ENCODE peak calls at places on chromosomes 4 and X, in ten cellular contexts. E is T-helper 1 cell; O is stimulated activated CD8-positive, alpha-beta memory T cell treated with anti-CD3 and anti-CD28 coated beads, Interleukin-12 subunit alpha, Interleukin-12 subunit beta, amount 100 ng/mL, for 1 hour; Y is EH; D is NCI-H460; G is right lobe of liver; L is fibroblast of the aortic adventitia; R is substantia nigra; J is osteocyte; Q is ecto neural progenitor cell. P is an unnamed sample.

GRCh38 chrX:152936306-152936705 is 38.4 kb downstream of the ZNF185 start:
- DNase-seq in Q (no peak), Y (no peak), D (no peak), G (no peak), R (no peak), J (no peak), L (no peak), O (no peak), E (no peak), P (no peak)

GRCh38 chr4:176789955-176790354 is 2.8 kb downstream of the VEGFC start:
- DNase-seq in R (no peak), D (peak; percentile 46), Q (no peak), J (no peak), Y (peak; percentile 93), O (no peak), G (no peak), L (peak; percentile 76), E (no peak), P (peak; percentile 66)

GRCh38 chr4:156976147-156976546 is 4.5 kb upstream of the PDGFC start:
- DNase-seq in R (no peak), O (no peak), J (no peak), Q (no peak), G (no peak), L (peak; percentile 73), D (no peak), E (no peak), Y (peak; percentile 86), P (no peak)

GRCh38 chr4:8038083-8038482 is 98.4 kb upstream of the AFAP1 start:
- DNase-seq in Y (no peak), D (no peak), O (no peak), E (no peak), R (no peak), G (no peak), J (no peak), L (no peak), Q (no peak), P (no peak)

GRCh38 chr4:74433043-74433442 is 11.9 kb upstream of the AREG start:
- DNase-seq in Y (peak; percentile 65), G (no peak), E (no peak), R (no peak), Q (no peak), J (no peak), O (no peak), D (no peak), L (peak; percentile 26), P (no peak)

GRCh38 chr4:47474799-47475198 is 10.3 kb upstream of the ATP10D start:
- DNase-seq in Y (no peak), G (no peak), D (no peak), Q (no peak), L (no peak), E (no peak), O (no peak), J (no peak), R (no peak), P (no peak)

GRCh38 chr4:166501941-166502382 is 628.9 kb downstream of the TLL1 start:
- DNase-seq in D (peak; percentile 29), E (no peak), O (no peak), L (peak; percentile 22), J (no peak), Q (peak; percentile 65), R (no peak), G (no peak), Y (no peak), P (no peak)

GRCh38 chr4:8117278-8117682 is 41.3 kb downstream of the ABLIM2 start:
- DNase-seq in E (no peak), O (no peak), Y (peak; percentile 48), R (no peak), L (no peak), D (peak; percentile 11), Q (peak; percentile 72), G (no peak), J (no peak), P (peak; percentile 55)

GRCh38 chrX:43677993-43678392 is 21.9 kb downstream of the MAOA start:
- DNase-seq in J (no peak), R (no peak), L (no peak), G (no peak), D (no peak), Y (no peak), Q (no peak), O (no peak), E (no peak), P (no peak)

GRCh38 chr4:139301821-139302611 is at the start of gene NDUFC1:
- DNase-seq in Q (peak; percentile 69), E (peak; percentile 48), Y (peak; percentile 62), L (peak; percentile 45), R (peak; percentile 24), J (peak; percentile 85), D (no peak), O (no peak), G (peak; percentile 62), P (peak; percentile 65)

GRCh38 chrX:46803140-46803539 is 33.7 kb upstream of the RP2 start:
- DNase-seq in O (no peak), R (no peak), G (no peak), E (no peak), D (peak; percentile 17), Y (no peak), J (no peak), Q (no peak), L (peak; percentile 5), P (no peak)

GRCh38 chrX:131739823-131740222 is 195.9 kb downstream of the OR13H1 start:
- DNase-seq in O (no peak), L (no peak), Q (no peak), R (no peak), G (no peak), E (no peak), Y (no peak), J (peak; percentile 36), D (no peak), P (no peak)

GRCh38 chr4:77697860-77698599 is 92.4 kb downstream of the CXCL13 start:
- DNase-seq in O (no peak), L (peak; percentile 81), Y (peak; percentile 72), J (no peak), D (peak; percentile 25), E (no peak), R (peak; percentile 4), G (peak; percentile 56), Q (no peak), P (peak; percentile 59)

GRCh38 chr4:147739239-147739823 is 7.4 kb downstream of the ARHGAP10 start:
- DNase-seq in D (no peak), Y (peak; percentile 24), J (no peak), O (no peak), R (no peak), G (no peak), Q (no peak), L (no peak), E (no peak), P (no peak)

GRCh38 chr4:123649644-123650356 is 253.2 kb downstream of the SPRY1 start:
- DNase-seq in R (no peak), G (peak; percentile 49), E (no peak), Q (no peak), Y (peak; percentile 88), D (no peak), J (peak; percentile 89), O (no peak), L (peak; percentile 97), P (peak; percentile 41)

GRCh38 chrX:68833855-68834331 is 5.1 kb downstream of the EFNB1 start:
- DNase-seq in L (no peak), R (no peak), O (no peak), Q (peak; percentile 39), G (no peak), D (no peak), Y (no peak), J (peak; percentile 65), E (no peak), P (no peak)

GRCh38 chr4:59994118-59994517 is 1206.0 kb upstream of the ADGRL3 start:
- DNase-seq in L (no peak), O (no peak), J (no peak), Q (no peak), G (no peak), R (no peak), Y (no peak), D (no peak), E (no peak), P (no peak)

GRCh38 chr4:172688536-172688935 is 480.1 kb upstream of the GALNT7 start:
- DNase-seq in E (no peak), Q (no peak), R (no peak), Y (no peak), G (no peak), D (no peak), L (no peak), J (no peak), O (no peak), P (no peak)

GRCh38 chr4:140243345-140243753 is 89.4 kb upstream of the MAML3 start:
- DNase-seq in Q (no peak), G (no peak), Y (no peak), E (no peak), J (no peak), D (no peak), R (no peak), O (no peak), L (no peak), P (peak; percentile 43)

GRCh38 chr4:151099976-151100417 is 569 bp downstream of the RPS3A start:
- DNase-seq in D (no peak), Q (no peak), R (no peak), J (no peak), L (peak; percentile 58), G (no peak), Y (peak; percentile 58), O (no peak), E (no peak), P (peak; percentile 60)

GRCh38 chr4:5824227-5824626 is 68.7 kb downstream of the CRMP1 start:
- DNase-seq in L (no peak), J (no peak), Q (no peak), Y (no peak), G (no peak), R (no peak), E (no peak), D (no peak), O (no peak), P (no peak)

GRCh38 chr4:112766422-112766821 is 129.5 kb downstream of the LARP7 start:
- DNase-seq in Y (peak; percentile 30), D (no peak), R (no peak), G (no peak), O (no peak), E (no peak), L (peak; percentile 58), J (no peak), Q (no peak), P (peak; percentile 83)

GRCh38 chr4:93791570-93792195 is 36.9 kb upstream of the ATOH1 start:
- DNase-seq in G (peak; percentile 46), O (no peak), J (no peak), E (no peak), L (peak; percentile 49), R (peak; percentile 46), Q (peak; percentile 61), D (peak; percentile 46), Y (peak; percentile 55), P (peak; percentile 77)

P was measured in NCI-H82.